ENCODE peak calls at places on chromosomes 1 and 21, in four cellular contexts. C is transverse colon, D is sigmoid colon, X is upper lobe of left lung. H is an unnamed sample.

GRCh38 chr1:231512147-231512698 is 16.2 kb upstream of the TSNAX start:
- DNase-seq in D (no peak), X (no peak), C (no peak), H (no peak)

GRCh38 chr1:67832737-67833594 is at the start of gene GNG12:
- DNase-seq in C (peak), X (peak), D (peak), H (no peak)

GRCh38 chr1:20361805-20362381 is 71.2 kb downstream of the VWA5B1 start:
- DNase-seq in D (no peak), X (peak), C (peak), H (no peak)

GRCh38 chr1:100891380-100891779 is 3.3 kb downstream of the EXTL2 start:
- DNase-seq in D (no peak), C (no peak), X (no peak), H (no peak)

GRCh38 chr1:115771847-115772457 is 3.4 kb upstream of the CASQ2 start:
- DNase-seq in D (peak), X (peak), C (peak), H (no peak)

GRCh38 chr1:109739738-109740614 is 862 bp downstream of the GSTM3 start:
- DNase-seq in X (peak), D (peak), C (peak), H (no peak)

GRCh38 chr1:31799895-31800676 is 15.7 kb downstream of the SPOCD1 start:
- DNase-seq in C (no peak), D (peak), X (peak), H (peak)

GRCh38 chr21:26077523-26077922 is 93.0 kb downstream of the APP start:
- DNase-seq in D (no peak), C (no peak), X (no peak), H (no peak)

GRCh38 chr1:228095161-228095560 is 8.0 kb downstream of the C1orf35 start:
- DNase-seq in C (no peak), D (peak), X (no peak), H (no peak)

GRCh38 chr1:34262023-34262422 is 85.3 kb downstream of the C1orf94 start:
- DNase-seq in C (no peak), X (no peak), D (no peak), H (peak)

GRCh38 chr1:165699577-165699976 is 1.2 kb upstream of the ALDH9A1 start:
- DNase-seq in C (no peak), D (no peak), X (no peak), H (no peak)

GRCh38 chr1:91555821-91556531 is 55.3 kb downstream of the CDC7 start:
- DNase-seq in D (no peak), C (no peak), X (no peak), H (no peak)

GRCh38 chr1:98046031-98046641 is 125.3 kb upstream of the DPYD start:
- DNase-seq in D (no peak), X (no peak), C (no peak), H (no peak)

GRCh38 chr1:153544453-153545066 is 1.0 kb downstream of the S100A4 start:
- DNase-seq in D (no peak), C (no peak), X (no peak), H (peak)

GRCh38 chr1:210597555-210598134 is 268.9 kb downstream of the HHAT start:
- DNase-seq in X (peak), C (no peak), D (no peak), H (no peak)

GRCh38 chr1:179883739-179884138 is 1.7 kb downstream of the TOR1AIP1 start:
- DNase-seq in X (no peak), C (no peak), D (no peak), H (no peak)

GRCh38 chr21:34100789-34101188 is 27.4 kb downstream of the MRPS6 start:
- DNase-seq in C (no peak), D (no peak), X (no peak), H (no peak)

GRCh38 chr1:32521165-32521564 is 18.1 kb upstream of the ZBTB8A start:
- DNase-seq in X (no peak), C (no peak), D (no peak), H (no peak)

GRCh38 chr1:223091928-223092327 is 51.1 kb downstream of the TLR5 start:
- DNase-seq in X (no peak), D (no peak), C (no peak), H (no peak)

GRCh38 chr21:15848632-15849031 is 118.8 kb downstream of the USP25 start:
- DNase-seq in X (no peak), D (no peak), C (no peak), H (no peak)

GRCh38 chr1:208185801-208186201 is 58.4 kb downstream of the PLXNA2 start:
- DNase-seq in X (no peak), D (no peak), C (no peak), H (no peak)

GRCh38 chr21:35561076-35561475 is 499.2 kb downstream of the SETD4 start:
- DNase-seq in D (no peak), C (no peak), X (no peak), H (no peak)

GRCh38 chr1:81511281-81511680 is 289.5 kb upstream of the ADGRL2 start:
- DNase-seq in X (no peak), C (no peak), D (no peak), H (no peak)

GRCh38 chr1:2311184-2312032 is 79.9 kb downstream of the MORN1 start:
- DNase-seq in D (peak), C (peak), X (peak), H (no peak)
- TF ChIP-seq POLR2A in D (no peak), C (no peak), X (no peak), H (no peak)

DNA sequence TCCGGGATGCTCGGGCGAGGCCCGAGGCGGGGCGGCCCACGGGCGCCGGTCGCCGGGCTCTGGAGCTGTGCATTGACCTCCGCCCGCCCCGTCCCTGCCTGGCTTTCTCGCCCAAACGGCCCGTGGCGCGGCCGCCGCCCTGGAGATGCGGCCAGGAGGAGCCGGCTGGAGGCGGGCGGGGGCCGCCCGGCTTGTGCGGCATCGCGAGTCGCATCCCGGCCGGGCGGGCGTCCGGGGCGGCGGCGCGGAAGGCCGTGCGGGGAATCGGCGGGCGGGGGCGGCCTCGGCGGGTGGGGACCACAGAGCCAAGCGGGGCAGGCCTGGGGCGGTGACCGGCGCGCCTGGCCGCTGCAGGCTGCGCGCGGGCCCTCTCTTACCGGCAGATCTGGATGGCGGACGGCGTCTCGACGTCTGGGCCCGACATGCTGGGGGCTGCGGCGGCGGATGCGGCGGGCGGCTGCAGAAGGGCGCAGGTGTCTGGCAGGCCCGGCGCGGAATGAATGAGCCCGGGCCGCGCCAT is 627 bp downstream of the ACOT7 start:
- DNase-seq in X (no peak), C (no peak), D (no peak), H (no peak)
- TF ChIP-seq POLR2AphosphoS5 in X (no peak), C (no peak), D (no peak), H (no peak)

GRCh38 chr1:65027699-65028358 is 61.5 kb upstream of the JAK1 start:
- DNase-seq in X (peak), C (peak), D (peak), H (no peak)
- H3K4me3 ChIP-seq in X (no peak), C (no peak), D (no peak), H (no peak)

DNA sequence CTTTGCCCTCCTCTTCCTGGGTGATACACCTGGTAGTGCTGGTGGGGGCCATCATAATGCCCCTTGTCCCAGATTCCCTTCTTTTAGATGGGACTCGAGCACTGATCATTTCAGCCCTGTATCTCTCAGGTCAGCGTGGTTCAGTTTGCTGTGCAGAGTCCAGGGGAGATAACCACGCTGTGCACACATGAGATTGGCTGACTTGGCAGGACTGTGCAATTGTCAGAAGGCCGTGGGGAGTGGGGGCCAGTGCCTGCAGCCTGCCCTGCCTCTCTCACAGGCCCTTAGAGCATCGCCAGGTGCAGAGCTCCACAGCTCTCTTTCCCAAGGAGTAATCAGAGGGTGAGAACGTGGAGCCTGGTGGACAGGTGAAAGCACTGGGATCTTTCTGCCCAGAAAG is 15.2 kb downstream of the EPHX1 start:
- DNase-seq in X (no peak), D (no peak), C (no peak), H (no peak)
- TF ChIP-seq POLR2A in X (no peak), D (no peak), C (no peak), H (no peak)

DNA sequence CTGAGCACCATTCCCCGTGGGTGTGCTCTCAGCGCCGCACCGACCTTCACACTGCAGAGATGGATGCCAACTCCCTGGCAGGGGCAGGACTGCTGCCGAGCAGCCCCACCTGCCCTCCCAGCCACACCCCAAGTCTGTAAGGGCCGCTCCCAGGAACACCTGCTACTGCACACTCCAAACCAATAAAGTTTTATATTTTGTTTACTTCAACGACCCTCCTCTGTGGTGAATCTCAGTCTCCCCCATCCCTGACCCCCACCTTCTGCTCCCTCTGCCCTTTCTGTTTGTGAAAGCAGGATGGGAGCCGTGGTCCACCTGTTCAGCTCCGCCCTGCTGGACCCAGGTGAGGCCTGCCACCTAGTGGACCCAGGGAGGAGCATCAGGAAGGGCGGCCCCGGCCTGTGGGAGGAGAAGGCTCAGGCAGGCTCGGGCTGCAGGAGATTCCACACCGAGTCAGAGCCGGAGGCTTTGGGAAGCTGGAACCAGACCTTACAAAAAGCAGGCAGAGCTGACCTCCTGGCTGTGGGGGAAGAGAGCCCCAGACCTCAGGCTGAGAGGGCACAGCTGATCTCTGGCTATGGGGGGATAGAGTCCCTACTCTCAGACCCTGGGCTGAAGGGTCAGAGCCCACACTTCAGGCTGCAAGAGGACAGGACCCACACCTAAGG is 982 bp upstream of the TMEM82 start:
- DNase-seq in D (peak), C (peak), X (peak), H (no peak)
- TF ChIP-seq POLR2AphosphoS5 in D (no peak), C (peak), X (peak), H (no peak)

DNA sequence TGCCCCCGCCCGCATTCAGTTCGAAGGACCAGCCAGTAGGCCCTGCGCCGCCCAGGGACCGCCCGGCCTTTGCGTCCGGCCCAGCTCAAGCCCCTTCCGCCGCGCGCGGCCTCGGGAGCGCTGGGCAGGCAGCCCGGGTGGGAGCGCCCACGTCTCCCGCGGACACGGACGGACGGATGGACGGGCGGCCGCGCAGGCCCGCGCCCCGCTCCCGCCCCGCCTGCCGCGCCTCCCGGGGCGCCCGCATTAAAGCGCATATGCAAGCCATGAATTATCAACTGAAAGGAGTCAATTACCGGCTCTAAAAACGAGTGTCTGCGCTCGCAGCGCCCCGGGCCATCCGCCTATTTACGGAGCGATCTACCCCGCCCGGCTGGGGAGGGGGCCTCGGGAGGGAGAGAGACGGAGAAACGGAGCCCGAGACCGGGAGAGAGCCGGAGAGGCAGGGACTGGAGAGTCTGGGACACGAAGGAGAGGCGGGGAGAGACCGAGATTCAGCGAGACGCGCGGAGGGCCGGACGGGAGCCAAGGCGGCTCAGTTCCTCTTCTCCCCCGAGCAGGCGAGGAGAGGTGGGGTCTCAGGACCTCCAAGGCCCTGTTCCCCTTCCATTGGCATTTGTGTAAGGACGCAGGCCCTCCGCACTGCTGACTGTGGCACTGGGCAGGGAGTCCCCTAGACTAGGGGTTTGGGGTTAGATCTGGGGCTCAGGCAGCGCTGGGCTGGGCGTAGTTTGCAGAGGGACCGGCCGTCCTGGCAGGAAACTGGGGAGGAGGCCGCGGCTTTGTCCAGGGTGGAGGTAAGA is 41.3 kb upstream of the DMBX1 start:
- DNase-seq in C (no peak), D (no peak), X (no peak), H (no peak)
- H3K4me3 ChIP-seq in C (peak), D (peak), X (peak), H (peak)

GRCh38 chr1:9618912-9619679 is 30.4 kb downstream of the TMEM201 start:
- DNase-seq in D (no peak), X (no peak), C (no peak), H (no peak)

GRCh38 chr1:9613625-9614299 is 25.1 kb downstream of the TMEM201 start:
- DNase-seq in C (no peak), D (no peak), X (no peak), H (no peak)

GRCh38 chr1:9612162-9612845 is 23.6 kb downstream of the TMEM201 start:
- DNase-seq in D (no peak), X (no peak), C (no peak), H (no peak)

GRCh38 chr1:9612871-9613624 is 24.3 kb downstream of the TMEM201 start:
- DNase-seq in X (no peak), C (no peak), D (no peak), H (no peak)

GRCh38 chr1:9615316-9616063 is 26.8 kb downstream of the TMEM201 start:
- DNase-seq in D (no peak), C (peak), X (no peak), H (no peak)
- TF ChIP-seq POLR2A in D (no peak), C (no peak), X (no peak), H (no peak)

GRCh38 chr1:160999376-160999775 is 21.6 kb downstream of the F11R start:
- DNase-seq in C (no peak), X (no peak), D (no peak), H (no peak)

GRCh38 chr1:160993544-160993943 is 27.4 kb downstream of the F11R start:
- DNase-seq in C (no peak), D (no peak), X (no peak), H (no peak)

GRCh38 chr1:161001068-161001467 is 19.9 kb downstream of the F11R start:
- DNase-seq in D (no peak), X (no peak), C (no peak), H (no peak)

GRCh38 chr1:160997323-160998038 is 23.5 kb downstream of the F11R start:
- DNase-seq in D (no peak), C (peak), X (peak), H (no peak)

GRCh38 chr1:160996195-160996594 is 24.8 kb downstream of the F11R start:
- DNase-seq in D (no peak), X (no peak), C (no peak), H (no peak)
- TF ChIP-seq POLR2AphosphoS5 in D (no peak), X (no peak), C (peak), H (no peak)

DNA sequence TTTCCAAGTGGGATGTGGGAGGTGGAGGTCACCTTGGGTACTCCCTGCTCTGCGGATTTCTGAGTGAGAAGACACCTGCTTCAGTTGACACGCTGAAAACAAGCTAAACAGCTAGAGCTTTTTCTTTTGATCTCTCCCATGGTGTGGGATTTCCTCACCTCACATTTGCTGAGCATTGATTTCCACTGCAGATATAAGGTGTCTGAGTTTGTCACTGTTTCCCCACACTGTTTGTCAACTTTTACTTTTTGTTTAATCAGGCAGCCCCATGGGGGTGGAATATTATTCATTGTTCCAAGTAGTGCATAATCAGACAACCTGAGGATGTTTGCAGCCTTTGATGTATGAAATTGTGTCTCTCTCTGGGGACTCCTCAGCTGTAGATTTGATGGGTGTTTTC is 49.5 kb downstream of the FASLG start:
- DNase-seq in X (no peak), C (no peak), D (no peak), H (no peak)
- H3K4me3 ChIP-seq in X (no peak), C (no peak), D (no peak), H (no peak)

H was measured in vagina.